ENCODE peak calls at places on chromosome 15, in six cellular contexts. O, T, H, I, G and P are unnamed samples.
A peak's percentile ranks its signal among the peaks of the same experiment; 100 is the strongest.

GRCh38 chr15:24878153-24878552 is 76.6 kb upstream of the SNRPN start:
- DNase-seq in O (no peak), T (peak; percentile 29), H (no peak), I (peak; percentile 33), G (peak; percentile 6), P (no peak)

GRCh38 chr15:82572311-82572710 is 32.1 kb upstream of the RPS17 start:
- DNase-seq in O (no peak), T (no peak), H (no peak), I (no peak), G (no peak), P (no peak)

GRCh38 chr15:94205366-94205765 is 26.0 kb upstream of the MCTP2 start:
- DNase-seq in O (no peak), T (no peak), H (no peak), I (no peak), G (no peak), P (no peak)

GRCh38 chr15:79455943-79456342 is 23.8 kb downstream of the MINAR1 start:
- DNase-seq in O (no peak), T (no peak), H (no peak), I (no peak), G (no peak), P (no peak)

GRCh38 chr15:67967871-67968423 is 86.2 kb upstream of the PIAS1 start:
- DNase-seq in O (peak; percentile 39), T (peak; percentile 46), H (peak; percentile 76), I (peak; percentile 39), G (peak; percentile 76), P (peak; percentile 45)

GRCh38 chr15:69003971-69004370 is 10.5 kb upstream of the NOX5 start:
- DNase-seq in O (no peak), T (no peak), H (no peak), I (no peak), G (no peak), P (no peak)

GRCh38 chr15:67100808-67101581 is 35.6 kb downstream of the SMAD3 start:
- DNase-seq in O (no peak), T (no peak), H (no peak), I (no peak), G (no peak), P (no peak)

GRCh38 chr15:67158367-67158766 is 93.0 kb downstream of the SMAD3 start:
- DNase-seq in O (no peak), T (no peak), H (no peak), I (no peak), G (no peak), P (no peak)

GRCh38 chr15:68620721-68621528 is 42.1 kb downstream of the CORO2B start:
- DNase-seq in O (peak; percentile 48), T (no peak), H (peak; percentile 64), I (no peak), G (peak; percentile 67), P (no peak)

GRCh38 chr15:56948000-56948765 is 29.7 kb downstream of the TCF12 start:
- DNase-seq in O (no peak), T (no peak), H (no peak), I (no peak), G (no peak), P (no peak)

GRCh38 chr15:25671132-25671531 is 192.0 kb downstream of the ATP10A start:
- DNase-seq in O (no peak), T (peak; percentile 50), H (no peak), I (no peak), G (no peak), P (no peak)

GRCh38 chr15:52652286-52652685 is 26.9 kb downstream of the ATOSA start:
- DNase-seq in O (no peak), T (no peak), H (no peak), I (no peak), G (no peak), P (no peak)

GRCh38 chr15:33866101-33866737 is 102.1 kb upstream of the CHRM5 start:
- DNase-seq in O (no peak), T (no peak), H (no peak), I (peak; percentile 9), G (no peak), P (no peak)

GRCh38 chr15:67127334-67127664 is 61.9 kb downstream of the SMAD3 start:
- DNase-seq in O (no peak), T (no peak), H (no peak), I (no peak), G (peak; percentile 63), P (no peak)

GRCh38 chr15:32743411-32744145 is 25.8 kb downstream of the GREM1 start:
- DNase-seq in O (no peak), T (no peak), H (no peak), I (no peak), G (no peak), P (no peak)

GRCh38 chr15:63884953-63885352 is 51.2 kb upstream of the HERC1 start:
- DNase-seq in O (no peak), T (no peak), H (no peak), I (no peak), G (no peak), P (no peak)

GRCh38 chr15:63880744-63881143 is 47.0 kb upstream of the HERC1 start:
- DNase-seq in O (no peak), T (no peak), H (no peak), I (peak; percentile 88), G (no peak), P (no peak)

GRCh38 chr15:63880019-63880418 is 46.3 kb upstream of the HERC1 start:
- DNase-seq in O (no peak), T (no peak), H (no peak), I (no peak), G (no peak), P (no peak)

GRCh38 chr15:63879211-63879610 is 45.5 kb upstream of the HERC1 start:
- DNase-seq in O (no peak), T (no peak), H (no peak), I (no peak), G (no peak), P (no peak)

GRCh38 chr15:63881431-63881830 is 47.7 kb upstream of the HERC1 start:
- DNase-seq in O (no peak), T (no peak), H (no peak), I (no peak), G (no peak), P (no peak)
- TF ChIP-seq POLR2AphosphoS5 in O (no peak), T (no peak), H (no peak), I (no peak), G (no peak), P (no peak)

GRCh38 chr15:99249270-99249817 is at the start of gene TTC23:
- DNase-seq in O (peak; percentile 29), T (peak; percentile 40), H (no peak), I (peak; percentile 92), G (peak; percentile 21), P (no peak)
- TF ChIP-seq POLR2A in O (no peak), T (peak; percentile 46), H (no peak), I (no peak), G (no peak), P (no peak)

DNA sequence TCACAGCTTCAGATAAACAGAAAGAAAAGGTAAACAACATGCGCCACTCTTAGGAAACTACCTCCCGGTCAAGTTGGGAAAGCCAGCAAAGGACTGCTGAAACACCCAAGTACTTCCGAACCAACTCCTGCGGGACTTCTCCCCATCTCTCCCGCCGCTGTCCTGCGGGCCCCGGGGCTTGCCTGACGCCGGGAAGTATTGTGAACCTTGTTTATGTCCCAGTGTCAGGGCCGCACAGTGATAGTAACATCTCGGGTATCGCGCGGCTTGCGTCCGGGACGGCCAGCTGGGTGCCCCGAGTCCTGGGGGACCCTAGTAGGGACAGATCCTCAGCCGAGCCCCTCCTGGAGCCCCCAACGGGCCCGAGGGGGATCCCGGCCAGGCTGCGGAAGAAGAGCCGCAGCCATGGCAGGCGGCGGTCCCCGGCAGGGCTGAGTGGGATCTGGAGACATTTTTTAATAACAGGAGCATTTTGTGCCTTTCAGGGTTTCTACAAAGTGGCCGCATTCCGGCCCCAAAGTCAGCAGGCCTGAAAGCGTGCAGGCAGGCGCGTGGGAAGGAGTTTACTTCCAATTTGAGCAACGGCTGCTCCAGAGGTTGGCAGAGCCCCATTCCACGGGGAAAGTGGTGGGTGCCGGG is 718 bp downstream of the CLPX start:
- DNase-seq in O (peak; percentile 49), T (peak; percentile 49), H (peak; percentile 58), I (peak; percentile 79), G (peak; percentile 73), P (peak; percentile 46)
- TF ChIP-seq POLR2AphosphoS5 in O (peak; percentile 55), T (peak; percentile 34), H (peak; percentile 50), I (peak; percentile 32), G (peak; percentile 40), P (peak; percentile 39)

GRCh38 chr15:101248274-101248673 is 3.6 kb downstream of the CHSY1 start:
- DNase-seq in O (no peak), T (no peak), H (no peak), I (no peak), G (no peak), P (no peak)

GRCh38 chr15:101252836-101253235 is 988 bp upstream of the CHSY1 start:
- DNase-seq in O (no peak), T (no peak), H (no peak), I (no peak), G (no peak), P (no peak)

GRCh38 chr15:101250331-101250730 is 1.5 kb downstream of the CHSY1 start:
- DNase-seq in O (no peak), T (no peak), H (no peak), I (peak; percentile 72), G (no peak), P (no peak)

GRCh38 chr15:101251830-101252820 is at the start of gene CHSY1:
- DNase-seq in O (peak; percentile 83), T (peak; percentile 89), H (peak; percentile 93), I (peak; percentile 94), G (peak; percentile 93), P (peak; percentile 77)

DNA sequence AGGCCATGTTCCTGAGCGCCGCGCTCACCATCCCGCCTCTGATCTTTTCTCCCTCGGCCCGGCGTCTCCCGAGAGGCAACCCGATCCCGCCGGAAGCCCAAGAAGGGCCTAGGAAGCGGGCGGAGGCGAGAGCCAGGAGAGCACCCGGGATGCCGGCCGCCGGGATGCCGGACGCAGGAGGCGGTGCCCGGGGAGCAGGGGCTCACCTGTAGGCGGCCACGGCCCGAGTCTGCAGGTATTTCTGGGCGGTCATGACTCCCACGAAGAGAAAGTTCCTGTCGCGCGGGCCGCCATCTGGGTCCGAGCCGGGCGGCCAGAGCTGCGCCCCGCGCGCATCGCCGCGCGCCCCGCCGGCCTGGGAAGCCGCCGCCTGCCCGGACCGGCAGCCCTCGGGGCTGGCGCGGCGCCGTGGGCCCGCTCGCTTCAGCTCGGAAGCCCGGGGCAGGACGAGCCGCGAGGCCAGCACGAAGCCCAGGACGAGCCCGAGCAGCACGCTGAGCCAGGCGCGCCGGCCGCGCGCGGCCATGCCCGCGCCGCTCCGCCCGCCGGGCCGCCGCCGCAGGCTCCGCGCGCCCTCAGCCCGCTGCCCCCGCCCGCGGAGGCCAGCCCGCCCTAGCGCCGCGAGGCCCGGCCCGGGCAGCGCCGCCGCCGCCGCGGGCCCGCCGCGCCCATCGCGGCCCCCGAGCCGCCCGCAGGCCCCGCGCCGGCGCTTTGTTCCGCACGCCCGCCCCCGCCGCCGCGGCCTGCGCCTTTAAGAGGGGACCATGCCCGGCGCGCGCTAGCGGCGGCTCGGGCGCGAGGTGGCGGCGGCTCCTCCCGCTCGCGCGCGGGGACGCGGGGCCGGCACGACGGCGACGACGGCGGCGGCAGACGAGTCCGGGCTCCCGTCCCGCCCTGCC is 668 bp downstream of the CHSY1 start:
- DNase-seq in O (no peak), T (no peak), H (peak; percentile 45), I (no peak), G (no peak), P (no peak)
- TF ChIP-seq POLR2A in O (no peak), T (no peak), H (no peak), I (peak; percentile 24), G (no peak), P (no peak)

DNA sequence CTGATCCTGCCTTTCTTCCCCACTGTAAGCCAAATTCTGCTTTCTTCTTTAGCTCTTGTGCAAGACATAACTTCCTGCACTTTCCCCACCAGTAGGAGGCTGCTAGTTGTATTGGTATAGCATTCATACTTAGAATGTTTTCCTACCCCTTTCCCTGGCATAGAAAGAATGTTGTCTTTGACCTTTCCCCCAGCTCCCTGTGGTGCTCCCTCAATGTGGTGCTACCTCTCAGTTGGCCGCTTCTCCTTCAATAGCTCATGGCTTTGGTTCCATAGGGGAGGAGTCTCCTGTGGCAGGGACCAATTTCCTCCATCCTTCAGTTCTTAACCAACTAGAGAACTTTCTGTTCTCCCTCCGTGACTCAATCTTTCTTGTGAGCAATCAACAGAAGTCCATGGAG is 67.5 kb upstream of the AKAP13 start:
- DNase-seq in O (no peak), T (no peak), H (no peak), I (no peak), G (no peak), P (no peak)
- TF ChIP-seq POLR2AphosphoS5 in O (no peak), T (no peak), H (no peak), I (no peak), G (no peak), P (no peak)